ENCODE peak calls at places on chromosome 11, in nine cellular contexts. One of them, this sample, is unnamed.
A peak's percentile ranks its signal among the peaks of the same experiment; 100 is the strongest.

GRCh38 chr11:110761994-110762393 is 49.8 kb upstream of the ARHGAP20 start:
- DNase-seq in stimulated activated CD4-positive, alpha-beta T cell treated with anti-CD3 and anti-CD28 coated beads, Interleukin-1b, Interleukin-23, amount 100 ng/mL, for 1 hour: no peak
- DNase-seq in HTR-8/SVneo: no peak
- DNase-seq in astrocyte: no peak
- DNase-seq in HCT116: no peak
- DNase-seq in NCI-H187 treated with DMSO at 0.1 percent for 48 hours: no peak
- DNase-seq in stimulated activated CD8-positive, alpha-beta memory T cell treated with anti-CD3 and anti-CD28 coated beads, Interleukin-7, amount 100 ng/mL, for 1 hour: no peak
- DNase-seq in ELR: no peak
- DNase-seq in astrocyte of the cerebellum: no peak
- DNase-seq in this sample: no peak

GRCh38 chr11:63961608-63962412 is 12.6 kb upstream of the COX8A start:
- DNase-seq in stimulated activated CD4-positive, alpha-beta T cell treated with anti-CD3 and anti-CD28 coated beads, Interleukin-1b, Interleukin-23, amount 100 ng/mL, for 1 hour: no peak
- DNase-seq in HTR-8/SVneo: no peak
- DNase-seq in astrocyte: no peak
- DNase-seq in HCT116: no peak
- DNase-seq in NCI-H187 treated with DMSO at 0.1 percent for 48 hours: peak; percentile 59
- DNase-seq in stimulated activated CD8-positive, alpha-beta memory T cell treated with anti-CD3 and anti-CD28 coated beads, Interleukin-7, amount 100 ng/mL, for 1 hour: no peak
- DNase-seq in ELR: no peak
- DNase-seq in astrocyte of the cerebellum: no peak
- DNase-seq in this sample: peak; percentile 41

GRCh38 chr11:6402561-6402981 is 12.3 kb downstream of the SMPD1 start:
- DNase-seq in stimulated activated CD4-positive, alpha-beta T cell treated with anti-CD3 and anti-CD28 coated beads, Interleukin-1b, Interleukin-23, amount 100 ng/mL, for 1 hour: peak; percentile 54
- DNase-seq in HTR-8/SVneo: no peak
- DNase-seq in astrocyte: no peak
- DNase-seq in HCT116: no peak
- DNase-seq in NCI-H187 treated with DMSO at 0.1 percent for 48 hours: no peak
- DNase-seq in stimulated activated CD8-positive, alpha-beta memory T cell treated with anti-CD3 and anti-CD28 coated beads, Interleukin-7, amount 100 ng/mL, for 1 hour: no peak
- DNase-seq in ELR: peak; percentile 46
- DNase-seq in astrocyte of the cerebellum: no peak
- DNase-seq in this sample: no peak

GRCh38 chr11:86617502-86617901 is 54.9 kb downstream of the ME3 start:
- DNase-seq in stimulated activated CD4-positive, alpha-beta T cell treated with anti-CD3 and anti-CD28 coated beads, Interleukin-1b, Interleukin-23, amount 100 ng/mL, for 1 hour: no peak
- DNase-seq in HTR-8/SVneo: no peak
- DNase-seq in astrocyte: peak; percentile 62
- DNase-seq in HCT116: no peak
- DNase-seq in NCI-H187 treated with DMSO at 0.1 percent for 48 hours: no peak
- DNase-seq in stimulated activated CD8-positive, alpha-beta memory T cell treated with anti-CD3 and anti-CD28 coated beads, Interleukin-7, amount 100 ng/mL, for 1 hour: no peak
- DNase-seq in ELR: no peak
- DNase-seq in astrocyte of the cerebellum: peak; percentile 72
- DNase-seq in this sample: no peak

GRCh38 chr11:61114913-61115312 is 12.6 kb downstream of the CD5 start:
- DNase-seq in stimulated activated CD4-positive, alpha-beta T cell treated with anti-CD3 and anti-CD28 coated beads, Interleukin-1b, Interleukin-23, amount 100 ng/mL, for 1 hour: no peak
- DNase-seq in HTR-8/SVneo: no peak
- DNase-seq in astrocyte: no peak
- DNase-seq in HCT116: no peak
- DNase-seq in NCI-H187 treated with DMSO at 0.1 percent for 48 hours: no peak
- DNase-seq in stimulated activated CD8-positive, alpha-beta memory T cell treated with anti-CD3 and anti-CD28 coated beads, Interleukin-7, amount 100 ng/mL, for 1 hour: no peak
- DNase-seq in ELR: no peak
- DNase-seq in astrocyte of the cerebellum: no peak
- DNase-seq in this sample: no peak

GRCh38 chr11:84899134-84899533 is 728.0 kb downstream of the DLG2 start:
- DNase-seq in stimulated activated CD4-positive, alpha-beta T cell treated with anti-CD3 and anti-CD28 coated beads, Interleukin-1b, Interleukin-23, amount 100 ng/mL, for 1 hour: no peak
- DNase-seq in HTR-8/SVneo: no peak
- DNase-seq in astrocyte: no peak
- DNase-seq in HCT116: no peak
- DNase-seq in NCI-H187 treated with DMSO at 0.1 percent for 48 hours: no peak
- DNase-seq in stimulated activated CD8-positive, alpha-beta memory T cell treated with anti-CD3 and anti-CD28 coated beads, Interleukin-7, amount 100 ng/mL, for 1 hour: no peak
- DNase-seq in ELR: peak; percentile 27
- DNase-seq in astrocyte of the cerebellum: no peak
- DNase-seq in this sample: peak; percentile 55

GRCh38 chr11:96658436-96658835 is 268.6 kb downstream of the JRKL start:
- DNase-seq in stimulated activated CD4-positive, alpha-beta T cell treated with anti-CD3 and anti-CD28 coated beads, Interleukin-1b, Interleukin-23, amount 100 ng/mL, for 1 hour: no peak
- DNase-seq in HTR-8/SVneo: no peak
- DNase-seq in astrocyte: no peak
- DNase-seq in HCT116: no peak
- DNase-seq in NCI-H187 treated with DMSO at 0.1 percent for 48 hours: no peak
- DNase-seq in stimulated activated CD8-positive, alpha-beta memory T cell treated with anti-CD3 and anti-CD28 coated beads, Interleukin-7, amount 100 ng/mL, for 1 hour: no peak
- DNase-seq in ELR: peak; percentile 3
- DNase-seq in astrocyte of the cerebellum: no peak
- DNase-seq in this sample: no peak

GRCh38 chr11:27287205-27287604 is 75.8 kb downstream of the CCDC34 start:
- DNase-seq in stimulated activated CD4-positive, alpha-beta T cell treated with anti-CD3 and anti-CD28 coated beads, Interleukin-1b, Interleukin-23, amount 100 ng/mL, for 1 hour: no peak
- DNase-seq in HTR-8/SVneo: no peak
- DNase-seq in astrocyte: no peak
- DNase-seq in HCT116: no peak
- DNase-seq in NCI-H187 treated with DMSO at 0.1 percent for 48 hours: no peak
- DNase-seq in stimulated activated CD8-positive, alpha-beta memory T cell treated with anti-CD3 and anti-CD28 coated beads, Interleukin-7, amount 100 ng/mL, for 1 hour: no peak
- DNase-seq in ELR: no peak
- DNase-seq in astrocyte of the cerebellum: no peak
- DNase-seq in this sample: no peak

This sample was measured in HCEC 1CT.